ENCODE peak calls at places on chromosomes 12 and 14, in five cellular contexts. H is A549, Y is RWPE1, A is heart right ventricle, D is esophagus squamous epithelium. S is an unnamed sample.

GRCh38 chr12:67508830-67509229 is 139.7 kb upstream of the DYRK2 start:
- DNase-seq in A (no peak), H (no peak), D (no peak), Y (no peak), S (no peak)

GRCh38 chr12:9721394-9722092 is 11.4 kb downstream of the CLECL1 start:
- DNase-seq in D (no peak), H (peak; percentile 71), A (no peak), Y (peak; percentile 66), S (no peak)

GRCh38 chr14:23433457-23433856 is 2.0 kb downstream of the MYH7 start:
- DNase-seq in H (no peak), Y (no peak), A (peak; percentile 8), D (no peak), S (no peak)

GRCh38 chr12:132030367-132031038 is 80.8 kb downstream of the EP400 start:
- DNase-seq in Y (no peak), D (no peak), A (peak; percentile 39), H (no peak), S (peak; percentile 77)

GRCh38 chr12:46825526-46826414 is at the start of gene SLC38A4:
- DNase-seq in Y (no peak), D (no peak), A (peak; percentile 58), H (no peak), S (no peak)

GRCh38 chr12:11228268-11228879 is 41.1 kb downstream of the PRB3 start:
- DNase-seq in A (no peak), H (peak; percentile 20), Y (peak; percentile 54), D (no peak), S (no peak)

GRCh38 chr12:121782616-121782966 is 10.9 kb downstream of the RHOF start:
- DNase-seq in A (no peak), H (no peak), Y (no peak), D (no peak), S (no peak)

GRCh38 chr14:64220466-64220865 is 73.7 kb downstream of the ESR2 start:
- DNase-seq in Y (no peak), A (peak; percentile 75), H (no peak), D (no peak), S (no peak)

GRCh38 chr14:69204753-69205152 is 13.5 kb downstream of the EXD2 start:
- DNase-seq in H (no peak), D (no peak), Y (peak; percentile 30), A (no peak), S (no peak)

GRCh38 chr14:45249847-45250575 is 3.0 kb downstream of the MIS18BP1 start:
- DNase-seq in D (no peak), H (no peak), Y (no peak), A (no peak), S (no peak)

GRCh38 chr14:35808076-35808657 is 928 bp downstream of the RALGAPA1 start:
- DNase-seq in H (no peak), A (no peak), Y (peak; percentile 52), D (no peak), S (no peak)

GRCh38 chr12:9084417-9084816 is 31.3 kb downstream of the A2M start:
- DNase-seq in H (no peak), A (no peak), D (no peak), Y (no peak), S (no peak)

GRCh38 chr14:64364907-64365306 is 23.2 kb upstream of the MTHFD1 start:
- DNase-seq in Y (no peak), H (no peak), D (no peak), A (no peak), S (no peak)

GRCh38 chr12:3896851-3897351 is 23.7 kb upstream of the PARP11 start:
- DNase-seq in H (no peak), Y (no peak), D (no peak), A (no peak), S (no peak)

GRCh38 chr12:122872815-122873361 is 23.0 kb downstream of the VPS37B start:
- DNase-seq in Y (no peak), D (no peak), A (no peak), H (no peak), S (no peak)

GRCh38 chr14:71574976-71575375 is 357.3 kb upstream of the RGS6 start:
- DNase-seq in Y (peak; percentile 38), H (peak; percentile 8), A (no peak), D (no peak), S (no peak)

GRCh38 chr12:9033244-9033887 is 44.0 kb downstream of the KLRG1 start:
- DNase-seq in D (no peak), H (no peak), Y (no peak), A (no peak), S (no peak)

GRCh38 chr14:85248881-85249635 is 280.9 kb upstream of the FLRT2 start:
- DNase-seq in H (no peak), D (no peak), A (no peak), Y (peak; percentile 36), S (no peak)

GRCh38 chr12:28937196-28937595 is 211.9 kb upstream of the FAR2 start:
- DNase-seq in D (no peak), A (no peak), H (no peak), Y (peak; percentile 30), S (no peak)

GRCh38 chr14:101084436-101084826 is 180.9 kb upstream of the RTL1 start:
- DNase-seq in H (no peak), A (no peak), D (no peak), Y (no peak), S (no peak)

GRCh38 chr14:80491131-80491530 is 279.8 kb upstream of the DIO2 start:
- DNase-seq in D (no peak), Y (no peak), H (no peak), A (peak; percentile 39), S (no peak)

GRCh38 chr12:94110258-94110657 is 38.1 kb upstream of the PLXNC1 start:
- DNase-seq in D (no peak), H (no peak), A (no peak), Y (no peak), S (no peak)

GRCh38 chr14:49865431-49865859 is 12.9 kb upstream of the NEMF start:
- DNase-seq in D (no peak), H (peak; percentile 28), Y (peak; percentile 36), A (peak; percentile 80), S (peak; percentile 15)

GRCh38 chr14:67636361-67636919 is 16.7 kb downstream of the ARG2 start:
- DNase-seq in Y (no peak), H (no peak), A (no peak), D (no peak), S (no peak)

GRCh38 chr12:42812086-42812485 is 222.5 kb upstream of the PRICKLE1 start:
- DNase-seq in H (no peak), D (no peak), Y (no peak), A (no peak), S (no peak)

GRCh38 chr14:29462271-29462670 is 465.4 kb downstream of the PRKD1 start:
- DNase-seq in D (no peak), H (no peak), A (no peak), Y (no peak), S (no peak)

GRCh38 chr14:55309154-55309553 is 37.9 kb downstream of the FBXO34 start:
- DNase-seq in A (no peak), D (no peak), H (no peak), Y (no peak), S (no peak)

GRCh38 chr12:104730761-104731160 is 227.3 kb downstream of the SLC41A2 start:
- DNase-seq in H (no peak), D (no peak), Y (no peak), A (no peak), S (no peak)

GRCh38 chr12:132429932-132430643 is 59.9 kb upstream of the FBRSL1 start:
- DNase-seq in A (no peak), Y (peak; percentile 67), H (peak; percentile 45), D (no peak), S (no peak)

GRCh38 chr12:5081016-5081415 is 37.3 kb downstream of the KCNA5 start:
- DNase-seq in H (no peak), D (no peak), A (peak; percentile 30), Y (no peak), S (no peak)

GRCh38 chr12:80778005-80778541 is 61.4 kb downstream of the MYF5 start:
- DNase-seq in Y (peak; percentile 82), D (no peak), H (no peak), A (no peak), S (no peak)

GRCh38 chr12:19085090-19085489 is 44.4 kb upstream of the PLEKHA5 start:
- DNase-seq in A (no peak), H (no peak), D (no peak), Y (no peak), S (no peak)

GRCh38 chr12:1456885-1457284 is 137.5 kb downstream of the FBXL14 start:
- DNase-seq in H (no peak), Y (no peak), A (no peak), D (no peak), S (no peak)

GRCh38 chr12:91180577-91180976 is 2.0 kb downstream of the DCN start:
- DNase-seq in A (no peak), H (no peak), D (no peak), Y (no peak), S (no peak)

GRCh38 chr14:31090872-31091764 is 64.9 kb upstream of the STRN3 start:
- DNase-seq in Y (peak; percentile 26), H (peak; percentile 9), A (no peak), D (no peak), S (no peak)

GRCh38 chr12:2884810-2885209 is 5.9 kb upstream of the TULP3 start:
- DNase-seq in H (no peak), Y (no peak), D (no peak), A (no peak), S (no peak)
- H3K27ac ChIP-seq in H (no peak overlapping the region), Y (no peak overlapping the region), D (no peak overlapping the region), A (no peak overlapping the region), S (no peak overlapping the region)

GRCh38 chr12:50025187-50026059 is at the start of gene RACGAP1:
- DNase-seq in H (peak; percentile 97), Y (peak; percentile 98), D (peak; percentile 61), A (peak; percentile 90), S (peak; percentile 90)

GRCh38 chr12:50022903-50023302 is 2.4 kb downstream of the RACGAP1 start:
- DNase-seq in D (no peak), A (no peak), H (no peak), Y (no peak), S (no peak)

GRCh38 chr12:50024227-50024626 is 1.1 kb downstream of the RACGAP1 start:
- DNase-seq in D (no peak), Y (no peak), A (no peak), H (no peak), S (no peak)

GRCh38 chr12:50026691-50027090 is 1.4 kb upstream of the RACGAP1 start:
- DNase-seq in Y (no peak), D (no peak), A (no peak), H (no peak), S (no peak)

GRCh38 chr12:50024804-50025186 is 499 bp downstream of the RACGAP1 start:
- DNase-seq in Y (peak; percentile 39), H (no peak), D (no peak), A (no peak), S (no peak)
- H3K27ac ChIP-seq in Y (peak overlapping the region; percentile 85), H (peak overlapping the region; percentile 91), D (peak overlapping the region; percentile 95), A (no peak overlapping the region), S (peak overlapping the region; percentile 72)

DNA sequence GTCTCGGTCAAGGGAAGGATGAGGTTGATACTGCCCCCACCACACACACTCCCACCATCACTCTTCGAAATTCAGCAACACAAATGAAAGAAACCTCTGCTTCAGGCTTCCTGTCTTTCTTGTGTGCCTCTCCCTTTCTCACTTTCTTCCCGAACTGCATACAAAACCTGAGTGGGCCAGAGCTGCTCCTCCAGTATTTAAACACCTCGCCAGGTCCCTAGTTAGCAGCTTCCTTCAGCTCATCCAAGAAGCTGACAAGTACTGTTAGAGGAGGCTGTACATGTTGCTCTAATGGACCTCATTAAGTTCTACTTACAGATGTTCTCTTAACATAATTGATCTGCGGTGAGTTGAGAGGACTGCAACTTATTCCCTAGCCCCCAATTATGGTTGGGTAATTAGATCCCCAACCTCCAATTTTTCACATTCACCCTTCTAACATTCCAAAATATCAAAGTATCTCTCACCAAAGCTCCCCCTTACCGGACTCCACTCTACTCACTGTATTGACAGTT is 4.1 kb upstream of the LMO3 start:
- DNase-seq in Y (no peak), H (no peak), D (no peak), A (no peak), S (no peak)
- H3K27ac ChIP-seq in Y (no peak overlapping the region), H (no peak overlapping the region), D (peak overlapping the region; percentile 30), A (no peak overlapping the region), S (no peak overlapping the region)

GRCh38 chr12:76284816-76285750 is 63.1 kb downstream of the BBS10 start:
- DNase-seq in H (no peak), Y (no peak), D (no peak), A (no peak), S (no peak)
- H3K27ac ChIP-seq in H (peak overlapping the region; percentile 52), Y (peak overlapping the region; percentile 27), D (no peak overlapping the region), A (no peak overlapping the region), S (no peak overlapping the region)

S was measured in substantia nigra.